ENCODE peak calls at places on chromosomes 5 and 9, in eight cellular contexts. M is foreskin fibroblast, K is SK-N-SH, O is neuronal stem cell, Z is body of pancreas, I is left ventricle myocardium inferior, U is HFF-Myc, Q is A549. F is an unnamed sample.

GRCh38 chr9:37229882-37230482 is 109.6 kb downstream of the ZCCHC7 start:
- DNase-seq in M (no peak), K (no peak), O (no peak), Z (no peak), I (no peak), U (peak; percentile 20), Q (peak; percentile 18), F (no peak)

GRCh38 chr9:115209601-115210306 is 91.8 kb upstream of the TNC start:
- DNase-seq in M (peak; percentile 49), K (no peak), O (no peak), Z (no peak), I (no peak), U (no peak), Q (no peak), F (no peak)

GRCh38 chr9:13387668-13388124 is 108.2 kb upstream of the MPDZ start:
- DNase-seq in M (peak; percentile 4), K (no peak), O (no peak), Z (no peak), I (no peak), U (no peak), Q (no peak), F (no peak)

GRCh38 chr5:136080113-136080482 is 51.3 kb downstream of the TGFBI start:
- DNase-seq in M (no peak), K (no peak), O (no peak), Z (no peak), I (no peak), U (no peak), Q (no peak), F (no peak)

GRCh38 chr5:83035373-83036170 is 41.6 kb downstream of the TMEM167A start:
- DNase-seq in M (peak; percentile 38), K (peak; percentile 68), O (no peak), Z (no peak), I (peak; percentile 66), U (no peak), Q (no peak), F (no peak)

GRCh38 chr5:112682621-112683061 is 55.0 kb upstream of the APC start:
- DNase-seq in M (no peak), K (no peak), O (no peak), Z (no peak), I (no peak), U (no peak), Q (no peak), F (no peak)

GRCh38 chr5:95838001-95838520 is 15.5 kb upstream of the GLRX start:
- DNase-seq in M (no peak), K (no peak), O (no peak), Z (no peak), I (no peak), U (no peak), Q (no peak), F (no peak)

GRCh38 chr9:17063535-17064135 is 71.2 kb upstream of the CNTLN start:
- DNase-seq in M (peak; percentile 69), K (peak; percentile 56), O (peak; percentile 27), Z (peak; percentile 16), I (no peak), U (peak; percentile 32), Q (peak; percentile 23), F (peak; percentile 36)

GRCh38 chr9:108056805-108057386 is 567.3 kb upstream of the KLF4 start:
- DNase-seq in M (peak; percentile 85), K (no peak), O (no peak), Z (no peak), I (no peak), U (no peak), Q (peak; percentile 54), F (no peak)

GRCh38 chr9:75454043-75454442 is 365.7 kb downstream of the OSTF1 start:
- DNase-seq in M (no peak), K (no peak), O (no peak), Z (no peak), I (no peak), U (no peak), Q (no peak), F (no peak)

GRCh38 chr5:178186417-178186816 is 754 bp downstream of the GMCL2 start:
- DNase-seq in M (no peak), K (peak; percentile 45), O (no peak), Z (no peak), I (no peak), U (no peak), Q (no peak), F (no peak)

GRCh38 chr5:118616281-118616680 is 372.1 kb downstream of the DTWD2 start:
- DNase-seq in M (no peak), K (no peak), O (no peak), Z (no peak), I (no peak), U (no peak), Q (no peak), F (no peak)

GRCh38 chr5:179194201-179194910 is 134.2 kb downstream of the ZNF354C start:
- DNase-seq in M (no peak), K (no peak), O (no peak), Z (no peak), I (no peak), U (no peak), Q (no peak), F (no peak)

GRCh38 chr5:169801324-169801777 is 164.3 kb downstream of the DOCK2 start:
- DNase-seq in M (peak; percentile 81), K (no peak), O (no peak), Z (no peak), I (no peak), U (peak; percentile 41), Q (no peak), F (no peak)

GRCh38 chr9:893843-894420 is 52.4 kb downstream of the DMRT1 start:
- DNase-seq in M (peak; percentile 63), K (peak; percentile 56), O (peak; percentile 49), Z (peak; percentile 72), I (no peak), U (peak; percentile 20), Q (peak; percentile 58), F (peak; percentile 71)

GRCh38 chr5:76942581-76942980 is 10.3 kb upstream of the CRHBP start:
- DNase-seq in M (peak; percentile 98), K (no peak), O (no peak), Z (no peak), I (no peak), U (peak; percentile 66), Q (no peak), F (no peak)

GRCh38 chr9:134491856-134492255 is 149.7 kb upstream of the COL5A1 start:
- DNase-seq in M (no peak), K (no peak), O (no peak), Z (peak; percentile 6), I (no peak), U (no peak), Q (no peak), F (no peak)

GRCh38 chr9:134647359-134648115 is 5.9 kb downstream of the COL5A1 start:
- DNase-seq in M (no peak), K (no peak), O (no peak), Z (no peak), I (no peak), U (no peak), Q (no peak), F (peak; percentile 71)

GRCh38 chr5:83503662-83504061 is 32.1 kb downstream of the VCAN start:
- DNase-seq in M (peak; percentile 30), K (no peak), O (no peak), Z (no peak), I (no peak), U (no peak), Q (no peak), F (peak; percentile 30)

GRCh38 chr5:179558912-179559279 is 8.5 kb downstream of the RUFY1 start:
- DNase-seq in M (peak; percentile 70), K (peak; percentile 64), O (peak; percentile 53), Z (peak; percentile 56), I (no peak), U (no peak), Q (peak; percentile 69), F (no peak)

GRCh38 chr5:83802686-83803085 is 82.0 kb upstream of the HAPLN1 start:
- DNase-seq in M (no peak), K (no peak), O (no peak), Z (no peak), I (no peak), U (no peak), Q (no peak), F (no peak)

GRCh38 chr5:139849942-139850341 is 54.3 kb downstream of the PSD2 start:
- DNase-seq in M (no peak), K (no peak), O (no peak), Z (no peak), I (no peak), U (no peak), Q (no peak), F (no peak)

GRCh38 chr5:1794896-1795290 is 4.7 kb downstream of the MRPL36 start:
- DNase-seq in M (no peak), K (no peak), O (no peak), Z (no peak), I (no peak), U (no peak), Q (no peak), F (no peak)

DNA sequence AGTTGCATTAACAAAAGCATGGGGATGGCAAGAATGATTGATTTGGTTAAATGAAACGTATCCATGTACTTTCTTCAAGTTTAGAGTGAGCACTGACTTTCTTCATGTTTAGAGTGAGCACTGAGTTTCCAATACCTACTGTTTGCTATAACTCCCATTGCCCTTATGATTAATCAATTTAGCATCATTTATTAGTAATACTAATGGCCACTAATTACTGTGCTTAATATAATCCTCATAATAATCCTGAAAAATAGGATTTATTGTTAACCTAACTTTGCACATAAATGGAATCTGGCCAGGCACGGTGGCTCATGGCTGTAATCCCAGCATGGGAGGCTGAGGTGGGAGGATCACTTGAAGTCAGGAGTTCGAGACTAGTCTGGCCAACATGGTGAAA is 22.1 kb upstream of the GPR21 start:
- DNase-seq in M (no peak), K (no peak), O (no peak), Z (no peak), I (no peak), U (no peak), Q (no peak), F (no peak)
- H3K4me3 ChIP-seq in M (no peak overlapping the region), K (no peak overlapping the region), O (no peak overlapping the region), Z (no peak overlapping the region), I (no peak overlapping the region), U (no peak overlapping the region), Q (no peak overlapping the region), F (no peak overlapping the region)

GRCh38 chr9:133094842-133095393 is 26.1 kb downstream of the RALGDS start:
- DNase-seq in M (no peak), K (no peak), O (no peak), Z (no peak), I (no peak), U (no peak), Q (no peak), F (no peak)
- H3K4me3 ChIP-seq in M (no peak overlapping the region), K (no peak overlapping the region), O (no peak overlapping the region), Z (no peak overlapping the region), I (no peak overlapping the region), U (no peak overlapping the region), Q (no peak overlapping the region), F (no peak overlapping the region)

DNA sequence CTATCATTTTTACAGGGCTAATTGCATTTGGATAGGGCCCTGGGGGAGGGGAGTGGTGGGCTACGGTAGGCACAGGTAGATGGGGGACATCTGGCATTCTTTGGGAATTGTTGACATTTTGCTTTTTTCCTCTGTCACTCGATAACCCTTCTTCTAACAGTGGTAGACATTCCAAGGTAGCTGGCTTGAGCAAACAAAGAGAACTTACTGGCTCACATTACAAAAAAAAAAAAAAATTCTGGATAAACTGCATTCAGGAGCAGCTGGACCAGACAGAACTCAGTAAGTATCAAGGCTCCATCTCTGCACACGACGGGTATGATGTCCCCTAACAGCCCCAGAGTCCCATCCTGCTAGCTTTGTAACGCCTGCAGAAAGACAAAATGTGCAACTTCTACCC is 585.2 kb downstream of the ZNF608 start:
- DNase-seq in M (no peak), K (no peak), O (no peak), Z (no peak), I (no peak), U (no peak), Q (no peak), F (no peak)
- H3K4me3 ChIP-seq in M (no peak overlapping the region), K (no peak overlapping the region), O (no peak overlapping the region), Z (no peak overlapping the region), I (no peak overlapping the region), U (no peak overlapping the region), Q (no peak overlapping the region), F (no peak overlapping the region)

GRCh38 chr5:93926831-93927600 is 185.6 kb upstream of the POU5F2 start:
- DNase-seq in M (peak; percentile 59), K (no peak), O (no peak), Z (no peak), I (no peak), U (peak; percentile 17), Q (no peak), F (no peak)
- H3K4me3 ChIP-seq in M (no peak overlapping the region), K (no peak overlapping the region), O (no peak overlapping the region), Z (no peak overlapping the region), I (no peak overlapping the region), U (no peak overlapping the region), Q (no peak overlapping the region), F (no peak overlapping the region)

F was measured in WERI-Rb-1.